ENCODE peak calls at places on chromosomes 4 and X, in seven cellular contexts. One of them, this sample, is unnamed.

GRCh38 chr4:80302616-80303223 is 32.8 kb upstream of the CFAP299 start:
- DNase-seq in mammary epithelial cell: no peak
- DNase-seq in adrenal gland: no peak
- DNase-seq in A673: no peak
- DNase-seq in HCT116: no peak
- DNase-seq in psoas muscle: no peak
- DNase-seq in endodermal cell: no peak
- DNase-seq in this sample: no peak

GRCh38 chrX:24002792-24003191 is 24.2 kb downstream of the KLHL15 start:
- DNase-seq in mammary epithelial cell: no peak
- DNase-seq in adrenal gland: no peak
- DNase-seq in A673: no peak
- DNase-seq in HCT116: no peak
- DNase-seq in psoas muscle: no peak
- DNase-seq in endodermal cell: no peak
- DNase-seq in this sample: no peak

GRCh38 chrX:138127314-138127713 is 561.4 kb downstream of the ZIC3 start:
- DNase-seq in mammary epithelial cell: peak
- DNase-seq in adrenal gland: no peak
- DNase-seq in A673: peak
- DNase-seq in HCT116: no peak
- DNase-seq in psoas muscle: no peak
- DNase-seq in endodermal cell: no peak
- DNase-seq in this sample: peak

GRCh38 chr4:54318904-54319303 is 89.8 kb downstream of the PDGFRA start:
- DNase-seq in mammary epithelial cell: peak
- DNase-seq in adrenal gland: peak
- DNase-seq in A673: peak
- DNase-seq in HCT116: peak
- DNase-seq in psoas muscle: no peak
- DNase-seq in endodermal cell: peak
- DNase-seq in this sample: peak

GRCh38 chr4:39353478-39354177 is 12.5 kb downstream of the RFC1 start:
- DNase-seq in mammary epithelial cell: peak
- DNase-seq in adrenal gland: no peak
- DNase-seq in A673: peak
- DNase-seq in HCT116: no peak
- DNase-seq in psoas muscle: no peak
- DNase-seq in endodermal cell: no peak
- DNase-seq in this sample: no peak

GRCh38 chrX:102846544-102847236 is 90.4 kb upstream of the RAB40AL start:
- DNase-seq in mammary epithelial cell: peak
- DNase-seq in adrenal gland: no peak
- DNase-seq in A673: no peak
- DNase-seq in HCT116: no peak
- DNase-seq in psoas muscle: no peak
- DNase-seq in endodermal cell: no peak
- DNase-seq in this sample: no peak

GRCh38 chr4:48223633-48224295 is 45.9 kb downstream of the TEC start:
- DNase-seq in mammary epithelial cell: peak
- DNase-seq in adrenal gland: no peak
- DNase-seq in A673: no peak
- DNase-seq in HCT116: peak
- DNase-seq in psoas muscle: no peak
- DNase-seq in endodermal cell: no peak
- DNase-seq in this sample: no peak

GRCh38 chrX:143634701-143635442 is 1.0 kb downstream of the SLITRK4 start:
- DNase-seq in mammary epithelial cell: no peak
- DNase-seq in adrenal gland: peak
- DNase-seq in A673: no peak
- DNase-seq in HCT116: no peak
- DNase-seq in psoas muscle: no peak
- DNase-seq in endodermal cell: peak
- DNase-seq in this sample: no peak

GRCh38 chr4:56683455-56683854 is 2.4 kb upstream of the HOPX start:
- DNase-seq in mammary epithelial cell: no peak
- DNase-seq in adrenal gland: no peak
- DNase-seq in A673: no peak
- DNase-seq in HCT116: no peak
- DNase-seq in psoas muscle: no peak
- DNase-seq in endodermal cell: no peak
- DNase-seq in this sample: no peak

GRCh38 chrX:48645669-48646068 is 37.9 kb upstream of the WAS start:
- DNase-seq in mammary epithelial cell: no peak
- DNase-seq in adrenal gland: no peak
- DNase-seq in A673: no peak
- DNase-seq in HCT116: no peak
- DNase-seq in psoas muscle: no peak
- DNase-seq in endodermal cell: no peak
- DNase-seq in this sample: no peak
- H3K4me3 ChIP-seq in mammary epithelial cell: no peak
- H3K4me3 ChIP-seq in adrenal gland: no peak
- H3K4me3 ChIP-seq in A673: no peak
- H3K4me3 ChIP-seq in HCT116: no peak
- H3K4me3 ChIP-seq in psoas muscle: no peak
- H3K4me3 ChIP-seq in endodermal cell: no peak
- H3K4me3 ChIP-seq in this sample: no peak

GRCh38 chr4:16225681-16225995 is 633 bp downstream of the TAPT1 start:
- DNase-seq in mammary epithelial cell: peak
- DNase-seq in adrenal gland: no peak
- DNase-seq in A673: no peak
- DNase-seq in HCT116: no peak
- DNase-seq in psoas muscle: no peak
- DNase-seq in endodermal cell: no peak
- DNase-seq in this sample: no peak

GRCh38 chr4:16225139-16225538 is 1.1 kb downstream of the TAPT1 start:
- DNase-seq in mammary epithelial cell: no peak
- DNase-seq in adrenal gland: no peak
- DNase-seq in A673: peak
- DNase-seq in HCT116: no peak
- DNase-seq in psoas muscle: no peak
- DNase-seq in endodermal cell: no peak
- DNase-seq in this sample: no peak

GRCh38 chr4:16224264-16224663 is 2.0 kb downstream of the TAPT1 start:
- DNase-seq in mammary epithelial cell: no peak
- DNase-seq in adrenal gland: no peak
- DNase-seq in A673: no peak
- DNase-seq in HCT116: no peak
- DNase-seq in psoas muscle: no peak
- DNase-seq in endodermal cell: peak
- DNase-seq in this sample: no peak

GRCh38 chr4:16225996-16226815 is at the start of gene TAPT1:
- DNase-seq in mammary epithelial cell: peak
- DNase-seq in adrenal gland: peak
- DNase-seq in A673: peak
- DNase-seq in HCT116: no peak
- DNase-seq in psoas muscle: peak
- DNase-seq in endodermal cell: peak
- DNase-seq in this sample: peak

DNA sequence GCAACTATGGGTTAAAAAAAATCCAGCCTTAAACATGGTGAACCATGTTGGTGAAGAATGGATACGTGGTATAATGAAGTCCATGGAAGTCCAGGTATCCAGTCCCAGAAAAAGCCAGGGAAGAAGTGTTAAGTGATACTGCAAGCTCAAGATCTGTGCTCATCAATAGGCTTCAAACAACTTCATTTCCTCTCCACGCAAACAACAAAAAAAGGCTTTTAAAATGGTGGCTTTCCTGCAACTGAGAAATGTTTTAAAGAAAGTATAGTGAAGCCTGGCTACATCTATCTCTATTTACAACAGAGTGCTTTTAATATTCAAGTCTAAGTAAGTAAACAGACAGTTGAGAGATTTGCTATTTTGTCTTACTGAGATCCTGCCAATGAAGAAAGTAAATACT is 1.6 kb downstream of the TAPT1 start:
- DNase-seq in mammary epithelial cell: no peak
- DNase-seq in adrenal gland: no peak
- DNase-seq in A673: no peak
- DNase-seq in HCT116: no peak
- DNase-seq in psoas muscle: no peak
- DNase-seq in endodermal cell: no peak
- DNase-seq in this sample: no peak
- H3K4me3 ChIP-seq in mammary epithelial cell: peak
- H3K4me3 ChIP-seq in adrenal gland: peak
- H3K4me3 ChIP-seq in A673: peak
- H3K4me3 ChIP-seq in HCT116: no peak
- H3K4me3 ChIP-seq in psoas muscle: peak
- H3K4me3 ChIP-seq in endodermal cell: peak
- H3K4me3 ChIP-seq in this sample: no peak

GRCh38 chr4:125369098-125369497 is 54.3 kb downstream of the FAT4 start:
- DNase-seq in mammary epithelial cell: no peak
- DNase-seq in adrenal gland: no peak
- DNase-seq in A673: no peak
- DNase-seq in HCT116: no peak
- DNase-seq in psoas muscle: no peak
- DNase-seq in endodermal cell: no peak
- DNase-seq in this sample: no peak
- H3K4me3 ChIP-seq in mammary epithelial cell: peak
- H3K4me3 ChIP-seq in adrenal gland: no peak
- H3K4me3 ChIP-seq in A673: peak
- H3K4me3 ChIP-seq in HCT116: no peak
- H3K4me3 ChIP-seq in psoas muscle: peak
- H3K4me3 ChIP-seq in endodermal cell: no peak
- H3K4me3 ChIP-seq in this sample: no peak

GRCh38 chr4:183397741-183398297 is 46.6 kb upstream of the CDKN2AIP start:
- DNase-seq in mammary epithelial cell: no peak
- DNase-seq in adrenal gland: no peak
- DNase-seq in A673: no peak
- DNase-seq in HCT116: no peak
- DNase-seq in psoas muscle: no peak
- DNase-seq in endodermal cell: no peak
- DNase-seq in this sample: no peak
- H3K4me3 ChIP-seq in mammary epithelial cell: no peak
- H3K4me3 ChIP-seq in adrenal gland: no peak
- H3K4me3 ChIP-seq in A673: no peak
- H3K4me3 ChIP-seq in HCT116: peak
- H3K4me3 ChIP-seq in psoas muscle: peak
- H3K4me3 ChIP-seq in endodermal cell: no peak
- H3K4me3 ChIP-seq in this sample: no peak

DNA sequence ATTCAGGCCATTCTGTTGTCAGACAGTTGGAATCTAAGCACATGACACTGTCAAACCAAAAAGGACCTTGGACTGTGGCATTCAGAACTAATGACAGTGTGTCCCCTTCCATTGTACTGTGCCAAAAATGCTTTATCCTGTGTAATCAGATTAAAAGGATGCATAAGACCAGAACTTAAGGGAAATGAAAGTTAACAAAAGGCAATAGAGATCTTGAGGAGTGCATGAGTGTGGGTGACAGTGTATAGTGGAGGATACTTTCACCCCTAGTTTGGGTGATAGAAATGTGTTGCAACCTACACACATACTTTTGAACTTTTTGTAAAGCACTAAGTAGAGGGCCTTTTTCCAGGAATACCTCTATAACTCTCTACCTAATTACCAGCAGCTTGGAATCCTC is 4.5 kb downstream of the CYSLTR1 start:
- DNase-seq in mammary epithelial cell: no peak
- DNase-seq in adrenal gland: no peak
- DNase-seq in A673: no peak
- DNase-seq in HCT116: no peak
- DNase-seq in psoas muscle: no peak
- DNase-seq in endodermal cell: no peak
- DNase-seq in this sample: no peak
- H3K4me3 ChIP-seq in mammary epithelial cell: no peak
- H3K4me3 ChIP-seq in adrenal gland: no peak
- H3K4me3 ChIP-seq in A673: no peak
- H3K4me3 ChIP-seq in HCT116: no peak
- H3K4me3 ChIP-seq in psoas muscle: no peak
- H3K4me3 ChIP-seq in endodermal cell: no peak
- H3K4me3 ChIP-seq in this sample: no peak

DNA sequence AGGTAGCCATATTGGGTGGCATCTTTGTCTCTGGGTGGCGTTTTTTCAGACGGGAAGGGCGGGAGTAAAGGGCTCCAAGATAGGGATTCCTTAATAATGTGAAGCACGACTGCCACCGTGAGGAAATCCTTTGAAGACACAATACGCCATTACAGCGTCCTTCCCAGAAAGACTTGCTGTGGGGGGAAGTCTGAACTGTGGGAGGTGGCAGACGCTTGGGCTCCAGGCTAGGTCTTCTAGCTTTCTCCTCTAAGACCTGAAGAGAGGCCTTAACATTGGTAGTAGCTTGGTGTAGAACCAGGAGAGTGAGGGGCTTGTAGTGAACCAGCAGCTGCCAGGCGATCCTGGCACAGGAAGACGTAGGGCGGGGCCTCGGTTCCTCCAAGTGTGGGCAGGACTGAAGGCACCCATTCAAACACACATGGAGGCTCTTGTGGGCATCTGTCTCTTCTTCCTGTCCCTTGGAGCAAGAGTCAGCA is 197.3 kb downstream of the OR13H1 start:
- DNase-seq in mammary epithelial cell: peak
- DNase-seq in adrenal gland: peak
- DNase-seq in A673: no peak
- DNase-seq in HCT116: no peak
- DNase-seq in psoas muscle: peak
- DNase-seq in endodermal cell: no peak
- DNase-seq in this sample: no peak
- H3K4me3 ChIP-seq in mammary epithelial cell: no peak
- H3K4me3 ChIP-seq in adrenal gland: peak
- H3K4me3 ChIP-seq in A673: no peak
- H3K4me3 ChIP-seq in HCT116: no peak
- H3K4me3 ChIP-seq in psoas muscle: peak
- H3K4me3 ChIP-seq in endodermal cell: no peak
- H3K4me3 ChIP-seq in this sample: no peak

DNA sequence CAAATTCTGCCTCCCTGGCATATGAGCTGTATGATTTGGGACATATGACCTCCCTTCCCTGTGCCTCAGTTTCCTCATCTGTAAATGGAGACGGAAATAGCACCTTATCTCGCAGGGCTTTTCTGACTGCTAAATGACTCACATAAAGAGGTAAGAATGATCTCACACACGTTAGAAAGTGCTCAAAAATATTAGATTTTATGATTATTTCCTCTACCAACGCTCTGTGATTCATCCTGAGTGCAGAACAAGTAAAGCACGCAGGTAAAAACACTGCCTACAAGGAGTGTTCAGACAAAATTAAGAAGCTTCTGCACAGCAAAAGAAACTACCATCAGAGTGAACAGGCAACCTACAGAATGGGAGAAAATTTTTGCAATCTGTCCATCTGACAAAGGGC is 21.1 kb downstream of the ACSL1 start:
- DNase-seq in mammary epithelial cell: no peak
- DNase-seq in adrenal gland: no peak
- DNase-seq in A673: no peak
- DNase-seq in HCT116: no peak
- DNase-seq in psoas muscle: no peak
- DNase-seq in endodermal cell: no peak
- DNase-seq in this sample: no peak
- H3K4me3 ChIP-seq in mammary epithelial cell: no peak
- H3K4me3 ChIP-seq in adrenal gland: no peak
- H3K4me3 ChIP-seq in A673: no peak
- H3K4me3 ChIP-seq in HCT116: no peak
- H3K4me3 ChIP-seq in psoas muscle: peak
- H3K4me3 ChIP-seq in endodermal cell: no peak
- H3K4me3 ChIP-seq in this sample: no peak

GRCh38 chrX:18288716-18289115 is 65.8 kb downstream of the SCML2 start:
- DNase-seq in mammary epithelial cell: no peak
- DNase-seq in adrenal gland: no peak
- DNase-seq in A673: no peak
- DNase-seq in HCT116: no peak
- DNase-seq in psoas muscle: no peak
- DNase-seq in endodermal cell: no peak
- DNase-seq in this sample: no peak
- H3K4me3 ChIP-seq in mammary epithelial cell: no peak
- H3K4me3 ChIP-seq in adrenal gland: no peak
- H3K4me3 ChIP-seq in A673: no peak
- H3K4me3 ChIP-seq in HCT116: no peak
- H3K4me3 ChIP-seq in psoas muscle: no peak
- H3K4me3 ChIP-seq in endodermal cell: no peak
- H3K4me3 ChIP-seq in this sample: no peak

This sample was measured in SJCRH30.